ENCODE peak calls at places on chromosomes 13 and 19, in ten cellular contexts. One of them, this sample, is unnamed.

GRCh38 chr13:109385161-109385560 is 401.2 kb downstream of the IRS2 start:
- DNase-seq in upper lobe of right lung: no peak
- DNase-seq in neural crest cell: no peak
- DNase-seq in activated naive CD4-positive, alpha-beta T cell treated with Interleukin-2 at 50 U/mL for 16 hours: no peak
- DNase-seq in astrocyte of the spinal cord: peak
- DNase-seq in posterior cingulate gyrus: no peak
- DNase-seq in stimulated activated CD8-positive, alpha-beta memory T cell treated with anti-CD3 and anti-CD28 coated beads, Interleukin-12 subunit alpha, Interleukin-12 subunit beta, amount 100 ng/mL, for 4 hours: no peak
- DNase-seq in activated T-helper 1 cell treated with anti-CD3 and anti-CD28 coated beads, Interleukin-2, amount 50 U/mL, for 16 hours: no peak
- DNase-seq in HAP-1: no peak
- DNase-seq in CD4-positive, alpha-beta T cell: no peak
- DNase-seq in this sample: no peak

GRCh38 chr13:30752201-30752797 is 17.0 kb downstream of the ALOX5AP start:
- DNase-seq in stimulated activated CD8-positive, alpha-beta memory T cell treated with anti-CD3 and anti-CD28 coated beads, Interleukin-12 subunit alpha, Interleukin-12 subunit beta, amount 100 ng/mL, for 4 hours: no peak
- DNase-seq in activated naive CD4-positive, alpha-beta T cell treated with Interleukin-2 at 50 U/mL for 16 hours: no peak
- DNase-seq in HAP-1: no peak
- DNase-seq in astrocyte of the spinal cord: peak
- DNase-seq in CD4-positive, alpha-beta T cell: no peak
- DNase-seq in posterior cingulate gyrus: no peak
- DNase-seq in upper lobe of right lung: no peak
- DNase-seq in neural crest cell: no peak
- DNase-seq in activated T-helper 1 cell treated with anti-CD3 and anti-CD28 coated beads, Interleukin-2, amount 50 U/mL, for 16 hours: no peak
- DNase-seq in this sample: no peak

GRCh38 chr19:12985049-12985776 is 10.1 kb upstream of the NFIX start:
- DNase-seq in CD4-positive, alpha-beta T cell: no peak
- DNase-seq in neural crest cell: no peak
- DNase-seq in stimulated activated CD8-positive, alpha-beta memory T cell treated with anti-CD3 and anti-CD28 coated beads, Interleukin-12 subunit alpha, Interleukin-12 subunit beta, amount 100 ng/mL, for 4 hours: peak
- DNase-seq in upper lobe of right lung: no peak
- DNase-seq in HAP-1: no peak
- DNase-seq in activated T-helper 1 cell treated with anti-CD3 and anti-CD28 coated beads, Interleukin-2, amount 50 U/mL, for 16 hours: no peak
- DNase-seq in posterior cingulate gyrus: peak
- DNase-seq in activated naive CD4-positive, alpha-beta T cell treated with Interleukin-2 at 50 U/mL for 16 hours: peak
- DNase-seq in astrocyte of the spinal cord: peak
- DNase-seq in this sample: no peak

GRCh38 chr13:99281811-99282263 is 23.7 kb upstream of the GPR18 start:
- DNase-seq in activated T-helper 1 cell treated with anti-CD3 and anti-CD28 coated beads, Interleukin-2, amount 50 U/mL, for 16 hours: no peak
- DNase-seq in CD4-positive, alpha-beta T cell: peak
- DNase-seq in upper lobe of right lung: peak
- DNase-seq in activated naive CD4-positive, alpha-beta T cell treated with Interleukin-2 at 50 U/mL for 16 hours: peak
- DNase-seq in HAP-1: no peak
- DNase-seq in posterior cingulate gyrus: no peak
- DNase-seq in stimulated activated CD8-positive, alpha-beta memory T cell treated with anti-CD3 and anti-CD28 coated beads, Interleukin-12 subunit alpha, Interleukin-12 subunit beta, amount 100 ng/mL, for 4 hours: peak
- DNase-seq in astrocyte of the spinal cord: no peak
- DNase-seq in neural crest cell: no peak
- DNase-seq in this sample: no peak

GRCh38 chr13:102401305-102401704 is 543 bp downstream of the FGF14 start:
- DNase-seq in CD4-positive, alpha-beta T cell: no peak
- DNase-seq in HAP-1: no peak
- DNase-seq in activated T-helper 1 cell treated with anti-CD3 and anti-CD28 coated beads, Interleukin-2, amount 50 U/mL, for 16 hours: no peak
- DNase-seq in neural crest cell: no peak
- DNase-seq in stimulated activated CD8-positive, alpha-beta memory T cell treated with anti-CD3 and anti-CD28 coated beads, Interleukin-12 subunit alpha, Interleukin-12 subunit beta, amount 100 ng/mL, for 4 hours: no peak
- DNase-seq in upper lobe of right lung: no peak
- DNase-seq in activated naive CD4-positive, alpha-beta T cell treated with Interleukin-2 at 50 U/mL for 16 hours: no peak
- DNase-seq in astrocyte of the spinal cord: peak
- DNase-seq in posterior cingulate gyrus: no peak
- DNase-seq in this sample: no peak

GRCh38 chr19:55117636-55118391 is at the start of gene PPP1R12C:
- DNase-seq in activated naive CD4-positive, alpha-beta T cell treated with Interleukin-2 at 50 U/mL for 16 hours: peak
- DNase-seq in astrocyte of the spinal cord: peak
- DNase-seq in upper lobe of right lung: peak
- DNase-seq in stimulated activated CD8-positive, alpha-beta memory T cell treated with anti-CD3 and anti-CD28 coated beads, Interleukin-12 subunit alpha, Interleukin-12 subunit beta, amount 100 ng/mL, for 4 hours: peak
- DNase-seq in neural crest cell: peak
- DNase-seq in activated T-helper 1 cell treated with anti-CD3 and anti-CD28 coated beads, Interleukin-2, amount 50 U/mL, for 16 hours: peak
- DNase-seq in CD4-positive, alpha-beta T cell: peak
- DNase-seq in posterior cingulate gyrus: peak
- DNase-seq in HAP-1: peak
- DNase-seq in this sample: peak

GRCh38 chr19:17598953-17599352 is 43.5 kb downstream of the COLGALT1 start:
- DNase-seq in activated naive CD4-positive, alpha-beta T cell treated with Interleukin-2 at 50 U/mL for 16 hours: no peak
- DNase-seq in CD4-positive, alpha-beta T cell: no peak
- DNase-seq in astrocyte of the spinal cord: no peak
- DNase-seq in stimulated activated CD8-positive, alpha-beta memory T cell treated with anti-CD3 and anti-CD28 coated beads, Interleukin-12 subunit alpha, Interleukin-12 subunit beta, amount 100 ng/mL, for 4 hours: no peak
- DNase-seq in activated T-helper 1 cell treated with anti-CD3 and anti-CD28 coated beads, Interleukin-2, amount 50 U/mL, for 16 hours: no peak
- DNase-seq in upper lobe of right lung: no peak
- DNase-seq in neural crest cell: no peak
- DNase-seq in posterior cingulate gyrus: no peak
- DNase-seq in HAP-1: no peak
- DNase-seq in this sample: no peak

GRCh38 chr19:29370276-29370675 is 155.5 kb upstream of the VSTM2B start:
- DNase-seq in HAP-1: no peak
- DNase-seq in activated T-helper 1 cell treated with anti-CD3 and anti-CD28 coated beads, Interleukin-2, amount 50 U/mL, for 16 hours: no peak
- DNase-seq in activated naive CD4-positive, alpha-beta T cell treated with Interleukin-2 at 50 U/mL for 16 hours: no peak
- DNase-seq in astrocyte of the spinal cord: no peak
- DNase-seq in CD4-positive, alpha-beta T cell: no peak
- DNase-seq in posterior cingulate gyrus: no peak
- DNase-seq in neural crest cell: no peak
- DNase-seq in upper lobe of right lung: no peak
- DNase-seq in stimulated activated CD8-positive, alpha-beta memory T cell treated with anti-CD3 and anti-CD28 coated beads, Interleukin-12 subunit alpha, Interleukin-12 subunit beta, amount 100 ng/mL, for 4 hours: no peak
- DNase-seq in this sample: no peak

GRCh38 chr13:41145136-41145908 is 12.7 kb upstream of the KBTBD6 start:
- DNase-seq in astrocyte of the spinal cord: no peak
- DNase-seq in HAP-1: no peak
- DNase-seq in neural crest cell: no peak
- DNase-seq in activated T-helper 1 cell treated with anti-CD3 and anti-CD28 coated beads, Interleukin-2, amount 50 U/mL, for 16 hours: no peak
- DNase-seq in upper lobe of right lung: no peak
- DNase-seq in stimulated activated CD8-positive, alpha-beta memory T cell treated with anti-CD3 and anti-CD28 coated beads, Interleukin-12 subunit alpha, Interleukin-12 subunit beta, amount 100 ng/mL, for 4 hours: no peak
- DNase-seq in posterior cingulate gyrus: no peak
- DNase-seq in activated naive CD4-positive, alpha-beta T cell treated with Interleukin-2 at 50 U/mL for 16 hours: no peak
- DNase-seq in CD4-positive, alpha-beta T cell: no peak
- DNase-seq in this sample: no peak

GRCh38 chr19:50431343-50432220 is 1.1 kb upstream of the MYBPC2 start:
- DNase-seq in neural crest cell: peak
- DNase-seq in astrocyte of the spinal cord: peak
- DNase-seq in HAP-1: peak
- DNase-seq in CD4-positive, alpha-beta T cell: peak
- DNase-seq in activated T-helper 1 cell treated with anti-CD3 and anti-CD28 coated beads, Interleukin-2, amount 50 U/mL, for 16 hours: peak
- DNase-seq in activated naive CD4-positive, alpha-beta T cell treated with Interleukin-2 at 50 U/mL for 16 hours: peak
- DNase-seq in upper lobe of right lung: peak
- DNase-seq in stimulated activated CD8-positive, alpha-beta memory T cell treated with anti-CD3 and anti-CD28 coated beads, Interleukin-12 subunit alpha, Interleukin-12 subunit beta, amount 100 ng/mL, for 4 hours: peak
- DNase-seq in posterior cingulate gyrus: peak
- DNase-seq in this sample: peak

GRCh38 chr19:51607920-51608562 is 22.2 kb downstream of the SIGLEC5 start:
- DNase-seq in astrocyte of the spinal cord: peak
- DNase-seq in activated naive CD4-positive, alpha-beta T cell treated with Interleukin-2 at 50 U/mL for 16 hours: peak
- DNase-seq in posterior cingulate gyrus: peak
- DNase-seq in CD4-positive, alpha-beta T cell: peak
- DNase-seq in stimulated activated CD8-positive, alpha-beta memory T cell treated with anti-CD3 and anti-CD28 coated beads, Interleukin-12 subunit alpha, Interleukin-12 subunit beta, amount 100 ng/mL, for 4 hours: no peak
- DNase-seq in neural crest cell: peak
- DNase-seq in activated T-helper 1 cell treated with anti-CD3 and anti-CD28 coated beads, Interleukin-2, amount 50 U/mL, for 16 hours: peak
- DNase-seq in upper lobe of right lung: peak
- DNase-seq in HAP-1: peak
- DNase-seq in this sample: peak

GRCh38 chr13:26946675-26947342 is 186.2 kb upstream of the GPR12 start:
- DNase-seq in activated naive CD4-positive, alpha-beta T cell treated with Interleukin-2 at 50 U/mL for 16 hours: no peak
- DNase-seq in stimulated activated CD8-positive, alpha-beta memory T cell treated with anti-CD3 and anti-CD28 coated beads, Interleukin-12 subunit alpha, Interleukin-12 subunit beta, amount 100 ng/mL, for 4 hours: no peak
- DNase-seq in neural crest cell: no peak
- DNase-seq in posterior cingulate gyrus: no peak
- DNase-seq in astrocyte of the spinal cord: peak
- DNase-seq in CD4-positive, alpha-beta T cell: no peak
- DNase-seq in activated T-helper 1 cell treated with anti-CD3 and anti-CD28 coated beads, Interleukin-2, amount 50 U/mL, for 16 hours: no peak
- DNase-seq in upper lobe of right lung: no peak
- DNase-seq in HAP-1: no peak
- DNase-seq in this sample: peak

GRCh38 chr19:6476155-6476895 is 5.3 kb downstream of the DENND1C start:
- DNase-seq in activated naive CD4-positive, alpha-beta T cell treated with Interleukin-2 at 50 U/mL for 16 hours: peak
- DNase-seq in posterior cingulate gyrus: peak
- DNase-seq in HAP-1: peak
- DNase-seq in activated T-helper 1 cell treated with anti-CD3 and anti-CD28 coated beads, Interleukin-2, amount 50 U/mL, for 16 hours: no peak
- DNase-seq in neural crest cell: peak
- DNase-seq in upper lobe of right lung: peak
- DNase-seq in CD4-positive, alpha-beta T cell: peak
- DNase-seq in stimulated activated CD8-positive, alpha-beta memory T cell treated with anti-CD3 and anti-CD28 coated beads, Interleukin-12 subunit alpha, Interleukin-12 subunit beta, amount 100 ng/mL, for 4 hours: no peak
- DNase-seq in astrocyte of the spinal cord: peak
- DNase-seq in this sample: peak

GRCh38 chr13:35914662-35915061 is 216.5 kb downstream of the DCLK1 start:
- DNase-seq in HAP-1: no peak
- DNase-seq in activated naive CD4-positive, alpha-beta T cell treated with Interleukin-2 at 50 U/mL for 16 hours: no peak
- DNase-seq in stimulated activated CD8-positive, alpha-beta memory T cell treated with anti-CD3 and anti-CD28 coated beads, Interleukin-12 subunit alpha, Interleukin-12 subunit beta, amount 100 ng/mL, for 4 hours: no peak
- DNase-seq in neural crest cell: no peak
- DNase-seq in CD4-positive, alpha-beta T cell: no peak
- DNase-seq in posterior cingulate gyrus: no peak
- DNase-seq in activated T-helper 1 cell treated with anti-CD3 and anti-CD28 coated beads, Interleukin-2, amount 50 U/mL, for 16 hours: no peak
- DNase-seq in astrocyte of the spinal cord: no peak
- DNase-seq in upper lobe of right lung: no peak
- DNase-seq in this sample: no peak

GRCh38 chr19:18605196-18605545 is 1.4 kb downstream of the CRLF1 start:
- DNase-seq in CD4-positive, alpha-beta T cell: no peak
- DNase-seq in posterior cingulate gyrus: no peak
- DNase-seq in stimulated activated CD8-positive, alpha-beta memory T cell treated with anti-CD3 and anti-CD28 coated beads, Interleukin-12 subunit alpha, Interleukin-12 subunit beta, amount 100 ng/mL, for 4 hours: no peak
- DNase-seq in upper lobe of right lung: no peak
- DNase-seq in neural crest cell: no peak
- DNase-seq in astrocyte of the spinal cord: no peak
- DNase-seq in HAP-1: no peak
- DNase-seq in activated T-helper 1 cell treated with anti-CD3 and anti-CD28 coated beads, Interleukin-2, amount 50 U/mL, for 16 hours: no peak
- DNase-seq in activated naive CD4-positive, alpha-beta T cell treated with Interleukin-2 at 50 U/mL for 16 hours: no peak
- DNase-seq in this sample: no peak

GRCh38 chr13:113920173-113920572 is 53.7 kb downstream of the C13orf46 start:
- DNase-seq in CD4-positive, alpha-beta T cell: no peak
- DNase-seq in posterior cingulate gyrus: no peak
- DNase-seq in astrocyte of the spinal cord: no peak
- DNase-seq in activated naive CD4-positive, alpha-beta T cell treated with Interleukin-2 at 50 U/mL for 16 hours: no peak
- DNase-seq in stimulated activated CD8-positive, alpha-beta memory T cell treated with anti-CD3 and anti-CD28 coated beads, Interleukin-12 subunit alpha, Interleukin-12 subunit beta, amount 100 ng/mL, for 4 hours: no peak
- DNase-seq in neural crest cell: no peak
- DNase-seq in upper lobe of right lung: no peak
- DNase-seq in HAP-1: peak
- DNase-seq in activated T-helper 1 cell treated with anti-CD3 and anti-CD28 coated beads, Interleukin-2, amount 50 U/mL, for 16 hours: no peak
- DNase-seq in this sample: no peak

GRCh38 chr13:51769455-51770127 is 34.4 kb downstream of the DHRS12 start:
- DNase-seq in stimulated activated CD8-positive, alpha-beta memory T cell treated with anti-CD3 and anti-CD28 coated beads, Interleukin-12 subunit alpha, Interleukin-12 subunit beta, amount 100 ng/mL, for 4 hours: no peak
- DNase-seq in HAP-1: no peak
- DNase-seq in posterior cingulate gyrus: no peak
- DNase-seq in upper lobe of right lung: peak
- DNase-seq in CD4-positive, alpha-beta T cell: no peak
- DNase-seq in neural crest cell: no peak
- DNase-seq in activated naive CD4-positive, alpha-beta T cell treated with Interleukin-2 at 50 U/mL for 16 hours: no peak
- DNase-seq in astrocyte of the spinal cord: no peak
- DNase-seq in activated T-helper 1 cell treated with anti-CD3 and anti-CD28 coated beads, Interleukin-2, amount 50 U/mL, for 16 hours: no peak
- DNase-seq in this sample: no peak

GRCh38 chr13:113404723-113405471 is 41.0 kb upstream of the GRTP1 start:
- DNase-seq in posterior cingulate gyrus: no peak
- DNase-seq in upper lobe of right lung: peak
- DNase-seq in HAP-1: no peak
- DNase-seq in activated naive CD4-positive, alpha-beta T cell treated with Interleukin-2 at 50 U/mL for 16 hours: no peak
- DNase-seq in neural crest cell: no peak
- DNase-seq in activated T-helper 1 cell treated with anti-CD3 and anti-CD28 coated beads, Interleukin-2, amount 50 U/mL, for 16 hours: no peak
- DNase-seq in CD4-positive, alpha-beta T cell: peak
- DNase-seq in stimulated activated CD8-positive, alpha-beta memory T cell treated with anti-CD3 and anti-CD28 coated beads, Interleukin-12 subunit alpha, Interleukin-12 subunit beta, amount 100 ng/mL, for 4 hours: no peak
- DNase-seq in astrocyte of the spinal cord: no peak
- DNase-seq in this sample: no peak

GRCh38 chr13:29049524-29049923 is 229.4 kb downstream of the MTUS2 start:
- DNase-seq in HAP-1: no peak
- DNase-seq in neural crest cell: no peak
- DNase-seq in posterior cingulate gyrus: no peak
- DNase-seq in activated T-helper 1 cell treated with anti-CD3 and anti-CD28 coated beads, Interleukin-2, amount 50 U/mL, for 16 hours: no peak
- DNase-seq in stimulated activated CD8-positive, alpha-beta memory T cell treated with anti-CD3 and anti-CD28 coated beads, Interleukin-12 subunit alpha, Interleukin-12 subunit beta, amount 100 ng/mL, for 4 hours: no peak
- DNase-seq in activated naive CD4-positive, alpha-beta T cell treated with Interleukin-2 at 50 U/mL for 16 hours: no peak
- DNase-seq in upper lobe of right lung: no peak
- DNase-seq in CD4-positive, alpha-beta T cell: no peak
- DNase-seq in astrocyte of the spinal cord: no peak
- DNase-seq in this sample: no peak

GRCh38 chr19:2761876-2762782 is 20.9 kb downstream of the SGTA start:
- DNase-seq in activated naive CD4-positive, alpha-beta T cell treated with Interleukin-2 at 50 U/mL for 16 hours: no peak
- DNase-seq in posterior cingulate gyrus: no peak
- DNase-seq in neural crest cell: no peak
- DNase-seq in upper lobe of right lung: no peak
- DNase-seq in HAP-1: no peak
- DNase-seq in activated T-helper 1 cell treated with anti-CD3 and anti-CD28 coated beads, Interleukin-2, amount 50 U/mL, for 16 hours: no peak
- DNase-seq in stimulated activated CD8-positive, alpha-beta memory T cell treated with anti-CD3 and anti-CD28 coated beads, Interleukin-12 subunit alpha, Interleukin-12 subunit beta, amount 100 ng/mL, for 4 hours: no peak
- DNase-seq in astrocyte of the spinal cord: no peak
- DNase-seq in CD4-positive, alpha-beta T cell: no peak
- DNase-seq in this sample: no peak

GRCh38 chr19:13920940-13921744 is 15.1 kb downstream of the CC2D1A start:
- DNase-seq in activated naive CD4-positive, alpha-beta T cell treated with Interleukin-2 at 50 U/mL for 16 hours: peak
- DNase-seq in activated T-helper 1 cell treated with anti-CD3 and anti-CD28 coated beads, Interleukin-2, amount 50 U/mL, for 16 hours: no peak
- DNase-seq in HAP-1: peak
- DNase-seq in neural crest cell: no peak
- DNase-seq in CD4-positive, alpha-beta T cell: no peak
- DNase-seq in astrocyte of the spinal cord: peak
- DNase-seq in posterior cingulate gyrus: peak
- DNase-seq in upper lobe of right lung: no peak
- DNase-seq in stimulated activated CD8-positive, alpha-beta memory T cell treated with anti-CD3 and anti-CD28 coated beads, Interleukin-12 subunit alpha, Interleukin-12 subunit beta, amount 100 ng/mL, for 4 hours: no peak
- DNase-seq in this sample: no peak

GRCh38 chr13:47898080-47898479 is 103.0 kb downstream of the SUCLA2 start:
- DNase-seq in neural crest cell: no peak
- DNase-seq in CD4-positive, alpha-beta T cell: no peak
- DNase-seq in posterior cingulate gyrus: no peak
- DNase-seq in stimulated activated CD8-positive, alpha-beta memory T cell treated with anti-CD3 and anti-CD28 coated beads, Interleukin-12 subunit alpha, Interleukin-12 subunit beta, amount 100 ng/mL, for 4 hours: no peak
- DNase-seq in HAP-1: no peak
- DNase-seq in astrocyte of the spinal cord: no peak
- DNase-seq in activated naive CD4-positive, alpha-beta T cell treated with Interleukin-2 at 50 U/mL for 16 hours: no peak
- DNase-seq in activated T-helper 1 cell treated with anti-CD3 and anti-CD28 coated beads, Interleukin-2, amount 50 U/mL, for 16 hours: no peak
- DNase-seq in upper lobe of right lung: no peak
- DNase-seq in this sample: no peak

GRCh38 chr13:109790951-109791605 is 4.7 kb upstream of the IRS2 start:
- DNase-seq in activated naive CD4-positive, alpha-beta T cell treated with Interleukin-2 at 50 U/mL for 16 hours: peak
- DNase-seq in astrocyte of the spinal cord: peak
- DNase-seq in HAP-1: no peak
- DNase-seq in neural crest cell: peak
- DNase-seq in CD4-positive, alpha-beta T cell: no peak
- DNase-seq in activated T-helper 1 cell treated with anti-CD3 and anti-CD28 coated beads, Interleukin-2, amount 50 U/mL, for 16 hours: no peak
- DNase-seq in upper lobe of right lung: no peak
- DNase-seq in stimulated activated CD8-positive, alpha-beta memory T cell treated with anti-CD3 and anti-CD28 coated beads, Interleukin-12 subunit alpha, Interleukin-12 subunit beta, amount 100 ng/mL, for 4 hours: no peak
- DNase-seq in posterior cingulate gyrus: no peak
- DNase-seq in this sample: no peak

GRCh38 chr13:99357149-99357596 is 50.0 kb upstream of the GPR183 start:
- DNase-seq in CD4-positive, alpha-beta T cell: no peak
- DNase-seq in posterior cingulate gyrus: no peak
- DNase-seq in activated T-helper 1 cell treated with anti-CD3 and anti-CD28 coated beads, Interleukin-2, amount 50 U/mL, for 16 hours: no peak
- DNase-seq in HAP-1: no peak
- DNase-seq in stimulated activated CD8-positive, alpha-beta memory T cell treated with anti-CD3 and anti-CD28 coated beads, Interleukin-12 subunit alpha, Interleukin-12 subunit beta, amount 100 ng/mL, for 4 hours: no peak
- DNase-seq in neural crest cell: no peak
- DNase-seq in upper lobe of right lung: no peak
- DNase-seq in astrocyte of the spinal cord: peak
- DNase-seq in activated naive CD4-positive, alpha-beta T cell treated with Interleukin-2 at 50 U/mL for 16 hours: peak
- DNase-seq in this sample: no peak

GRCh38 chr19:30338878-30339623 is 33.1 kb upstream of the ZNF536 start:
- DNase-seq in HAP-1: no peak
- DNase-seq in neural crest cell: no peak
- DNase-seq in CD4-positive, alpha-beta T cell: no peak
- DNase-seq in astrocyte of the spinal cord: no peak
- DNase-seq in upper lobe of right lung: peak
- DNase-seq in activated T-helper 1 cell treated with anti-CD3 and anti-CD28 coated beads, Interleukin-2, amount 50 U/mL, for 16 hours: no peak
- DNase-seq in activated naive CD4-positive, alpha-beta T cell treated with Interleukin-2 at 50 U/mL for 16 hours: no peak
- DNase-seq in posterior cingulate gyrus: peak
- DNase-seq in stimulated activated CD8-positive, alpha-beta memory T cell treated with anti-CD3 and anti-CD28 coated beads, Interleukin-12 subunit alpha, Interleukin-12 subunit beta, amount 100 ng/mL, for 4 hours: no peak
- DNase-seq in this sample: no peak

GRCh38 chr13:43686557-43686956 is 100.2 kb downstream of the ENOX1 start:
- DNase-seq in posterior cingulate gyrus: no peak
- DNase-seq in stimulated activated CD8-positive, alpha-beta memory T cell treated with anti-CD3 and anti-CD28 coated beads, Interleukin-12 subunit alpha, Interleukin-12 subunit beta, amount 100 ng/mL, for 4 hours: no peak
- DNase-seq in activated naive CD4-positive, alpha-beta T cell treated with Interleukin-2 at 50 U/mL for 16 hours: no peak
- DNase-seq in HAP-1: no peak
- DNase-seq in astrocyte of the spinal cord: peak
- DNase-seq in CD4-positive, alpha-beta T cell: no peak
- DNase-seq in upper lobe of right lung: no peak
- DNase-seq in activated T-helper 1 cell treated with anti-CD3 and anti-CD28 coated beads, Interleukin-2, amount 50 U/mL, for 16 hours: no peak
- DNase-seq in neural crest cell: no peak
- DNase-seq in this sample: no peak